ENCODE peak calls at places on chromosomes 11 and 22, in seven cellular contexts. N is pons; Z is fibroblast of mammary gland; L is stimulated activated CD8-positive, alpha-beta memory T cell treated with anti-CD3 and anti-CD28 coated beads, Interleukin-7, amount 100 ng/mL, for 1 hour; Q is stimulated activated effector memory CD8-positive, alpha-beta T cell treated with anti-CD3 and anti-CD28 coated beads, Interleukin-12 subunit alpha, Interleukin-12 subunit beta, amount 100 ng/mL, for 72 hours; A is nucleus accumbens; E is H54. J is an unnamed sample.
A peak's percentile ranks its signal among the peaks of the same experiment; 100 is the strongest.

GRCh38 chr11:10931761-10932700 is 74.2 kb upstream of the ZBED5 start:
- DNase-seq in L (no peak), Z (no peak), A (no peak), N (peak; percentile 34), E (peak; percentile 65), Q (no peak), J (no peak)

GRCh38 chr11:94449029-94449428 is 44.6 kb downstream of the MRE11 start:
- DNase-seq in N (no peak), Z (no peak), Q (no peak), E (no peak), L (no peak), A (no peak), J (no peak)

GRCh38 chr11:133697161-133697560 is 148.2 kb downstream of the SPATA19 start:
- DNase-seq in A (no peak), Q (no peak), L (no peak), Z (no peak), E (no peak), N (no peak), J (no peak)

GRCh38 chr11:110989734-110990133 is 255.8 kb upstream of the POU2AF2 start:
- DNase-seq in L (no peak), Q (no peak), N (peak; percentile 5), E (no peak), Z (peak; percentile 95), A (no peak), J (peak; percentile 98)

GRCh38 chr22:49948116-49948515 is 12.5 kb upstream of the PIM3 start:
- DNase-seq in Q (no peak), Z (no peak), E (no peak), N (no peak), A (no peak), L (no peak), J (no peak)

GRCh38 chr11:17354070-17354924 is 2.7 kb downstream of the NCR3LG1 start:
- DNase-seq in A (peak; percentile 25), Z (peak; percentile 84), E (peak; percentile 60), Q (peak; percentile 81), L (no peak), N (peak; percentile 77), J (peak; percentile 77)

GRCh38 chr11:67290801-67291200 is 1.7 kb downstream of the ANKRD13D start:
- DNase-seq in L (no peak), N (no peak), A (no peak), Z (peak; percentile 89), E (no peak), Q (no peak), J (peak; percentile 79)

GRCh38 chr22:37352481-37352880 is 70.2 kb downstream of the CYTH4 start:
- DNase-seq in N (no peak), A (no peak), E (no peak), Z (no peak), L (no peak), Q (no peak), J (no peak)

GRCh38 chr22:21074092-21074715 is 28.5 kb downstream of the LRRC74B start:
- DNase-seq in Z (peak; percentile 87), Q (no peak), A (no peak), L (no peak), N (no peak), E (peak; percentile 81), J (peak; percentile 30)

GRCh38 chr22:30922151-30922611 is 46.4 kb downstream of the MORC2 start:
- DNase-seq in N (peak; percentile 30), Z (peak; percentile 53), Q (peak; percentile 82), E (no peak), A (peak; percentile 7), L (peak; percentile 49), J (peak; percentile 68)

GRCh38 chr22:50115693-50116092 is 25.9 kb downstream of the MOV10L1 start:
- DNase-seq in Q (no peak), E (no peak), L (no peak), A (no peak), Z (no peak), N (no peak), J (peak; percentile 65)

GRCh38 chr22:41770715-41771452 is 29.6 kb upstream of the CCDC134 start:
- DNase-seq in A (no peak), N (no peak), E (peak; percentile 10), Q (no peak), L (no peak), Z (no peak), J (no peak)

GRCh38 chr22:22692707-22693530 is 48.5 kb downstream of the GGTLC2 start:
- DNase-seq in E (no peak), Q (peak; percentile 75), A (no peak), Z (peak; percentile 83), L (peak; percentile 14), N (no peak), J (peak; percentile 55)

GRCh38 chr11:74319139-74319538 is 7.7 kb upstream of the P4HA3 start:
- DNase-seq in A (no peak), Q (no peak), N (no peak), L (no peak), E (peak; percentile 57), Z (peak; percentile 98), J (peak; percentile 82)

GRCh38 chr11:13320688-13321087 is 43.1 kb downstream of the BMAL1 start:
- DNase-seq in N (no peak), E (no peak), Z (no peak), L (no peak), A (no peak), Q (no peak), J (no peak)

GRCh38 chr11:35714882-35715612 is 52.5 kb downstream of the TRIM44 start:
- DNase-seq in L (no peak), N (peak; percentile 71), Q (peak; percentile 49), Z (peak; percentile 73), E (peak; percentile 6), A (no peak), J (peak; percentile 42)

GRCh38 chr22:46934746-46935491 is 172.5 kb downstream of the TBC1D22A start:
- DNase-seq in Z (peak; percentile 94), A (no peak), L (no peak), Q (peak; percentile 60), E (peak; percentile 63), N (no peak), J (peak; percentile 97)

GRCh38 chr11:112837162-112837826 is 123.9 kb upstream of the NCAM1 start:
- DNase-seq in Q (no peak), A (peak; percentile 57), E (no peak), L (no peak), Z (no peak), N (peak; percentile 89), J (peak; percentile 2)

GRCh38 chr11:112734207-112734606 is 227.0 kb upstream of the NCAM1 start:
- DNase-seq in E (no peak), N (no peak), L (no peak), A (no peak), Q (no peak), Z (peak; percentile 10), J (peak; percentile 14)

GRCh38 chr22:50140615-50141014 is 29.9 kb upstream of the PANX2 start:
- DNase-seq in L (no peak), E (no peak), Q (no peak), A (no peak), N (no peak), Z (peak; percentile 12), J (peak; percentile 60)

GRCh38 chr11:116613201-116613910 is 159.4 kb downstream of the BUD13 start:
- DNase-seq in Q (no peak), E (no peak), L (no peak), N (no peak), A (no peak), Z (no peak), J (no peak)

GRCh38 chr11:1165256-1166041 is 7.7 kb downstream of the MUC5AC start:
- DNase-seq in E (no peak), N (no peak), L (no peak), A (no peak), Z (no peak), Q (no peak), J (no peak)

GRCh38 chr11:64859542-64860414 is 15.3 kb upstream of the CDC42BPG start:
- DNase-seq in L (no peak), A (no peak), E (no peak), N (no peak), Z (no peak), Q (peak; percentile 87), J (no peak)

GRCh38 chr22:30245985-30246901 is at the start of gene LIF:
- DNase-seq in L (no peak), Z (peak; percentile 56), N (no peak), Q (peak; percentile 66), E (no peak), A (no peak), J (peak; percentile 72)

GRCh38 chr11:119696378-119697157 is 32.4 kb downstream of the NECTIN1 start:
- DNase-seq in E (no peak), Z (no peak), L (no peak), Q (no peak), A (no peak), N (no peak), J (no peak)

J was measured in fibroblast of villous mesenchyme.